ENCODE peak calls at places on chromosomes 3 and 15, in seven cellular contexts. S is lower lobe of right lung, O is progenitor cell of endocrine pancreas, P is AG04450, J is MM.1S, Z is fibroblast of mammary gland, M is HCT116. K is an unnamed sample.

GRCh38 chr15:77064539-77065308 is 6.2 kb downstream of the TSPAN3 start:
- DNase-seq in S (no peak), O (no peak), P (no peak), J (no peak), Z (peak; percentile 73), M (no peak), K (no peak)

GRCh38 chr15:52567886-52568568 is 803 bp downstream of the ARPP19 start:
- DNase-seq in S (peak; percentile 53), O (peak; percentile 21), P (no peak), J (peak; percentile 46), Z (peak; percentile 35), M (peak; percentile 8), K (no peak)

GRCh38 chr15:33738941-33739664 is 229.2 kb upstream of the CHRM5 start:
- DNase-seq in S (no peak), O (no peak), P (no peak), J (no peak), Z (no peak), M (no peak), K (no peak)

GRCh38 chr15:51938286-51938685 is 33.3 kb downstream of the LEO1 start:
- DNase-seq in S (no peak), O (no peak), P (no peak), J (no peak), Z (no peak), M (no peak), K (no peak)

GRCh38 chr3:39384665-39385000 is 1.5 kb downstream of the SLC25A38 start:
- DNase-seq in S (no peak), O (no peak), P (no peak), J (no peak), Z (no peak), M (no peak), K (no peak)

GRCh38 chr3:172869797-172870518 is 119.4 kb downstream of the ECT2 start:
- DNase-seq in S (no peak), O (no peak), P (no peak), J (no peak), Z (no peak), M (no peak), K (no peak)

GRCh38 chr3:94612631-94613030 is 549.8 kb downstream of the NSUN3 start:
- DNase-seq in S (no peak), O (no peak), P (no peak), J (no peak), Z (no peak), M (no peak), K (no peak)

GRCh38 chr3:30282052-30282708 is 324.2 kb upstream of the TGFBR2 start:
- DNase-seq in S (no peak), O (no peak), P (peak; percentile 51), J (no peak), Z (peak; percentile 93), M (peak; percentile 91), K (peak; percentile 23)

GRCh38 chr15:93333826-93334225 is 244.8 kb upstream of the RGMA start:
- DNase-seq in S (no peak), O (no peak), P (no peak), J (no peak), Z (no peak), M (no peak), K (no peak)

GRCh38 chr3:120428904-120429303 is 21.9 kb downstream of the FSTL1 start:
- DNase-seq in S (no peak), O (no peak), P (no peak), J (no peak), Z (no peak), M (no peak), K (no peak)

GRCh38 chr3:46293991-46294833 is 52.0 kb downstream of the CCR3 start:
- DNase-seq in S (no peak), O (no peak), P (no peak), J (peak; percentile 81), Z (no peak), M (no peak), K (no peak)

GRCh38 chr15:64023215-64023614 is 23.1 kb downstream of the DAPK2 start:
- DNase-seq in S (no peak), O (no peak), P (no peak), J (no peak), Z (no peak), M (no peak), K (no peak)

GRCh38 chr3:46076606-46077005 is 49.3 kb upstream of the XCR1 start:
- DNase-seq in S (no peak), O (no peak), P (no peak), J (peak; percentile 72), Z (peak; percentile 34), M (no peak), K (no peak)

GRCh38 chr3:135503429-135504083 is 462.0 kb upstream of the PPP2R3A start:
- DNase-seq in S (peak; percentile 55), O (peak; percentile 73), P (peak; percentile 23), J (peak; percentile 78), Z (peak; percentile 70), M (peak; percentile 28), K (peak; percentile 50)

GRCh38 chr3:16993227-16993626 is 108.5 kb downstream of the PLCL2 start:
- DNase-seq in S (no peak), O (no peak), P (no peak), J (no peak), Z (peak; percentile 81), M (no peak), K (no peak)

GRCh38 chr15:71800835-71801745 is 9.3 kb upstream of the NR2E3 start:
- DNase-seq in S (no peak), O (peak; percentile 49), P (peak; percentile 67), J (peak; percentile 53), Z (peak; percentile 76), M (peak; percentile 56), K (peak; percentile 56)

GRCh38 chr3:8420613-8421012 is 81.0 kb upstream of the LMCD1 start:
- DNase-seq in S (no peak), O (no peak), P (no peak), J (no peak), Z (no peak), M (no peak), K (no peak)

GRCh38 chr3:197083486-197083885 is 53.9 kb upstream of the MELTF start:
- DNase-seq in S (no peak), O (no peak), P (peak; percentile 29), J (no peak), Z (peak; percentile 90), M (no peak), K (peak; percentile 7)

DNA sequence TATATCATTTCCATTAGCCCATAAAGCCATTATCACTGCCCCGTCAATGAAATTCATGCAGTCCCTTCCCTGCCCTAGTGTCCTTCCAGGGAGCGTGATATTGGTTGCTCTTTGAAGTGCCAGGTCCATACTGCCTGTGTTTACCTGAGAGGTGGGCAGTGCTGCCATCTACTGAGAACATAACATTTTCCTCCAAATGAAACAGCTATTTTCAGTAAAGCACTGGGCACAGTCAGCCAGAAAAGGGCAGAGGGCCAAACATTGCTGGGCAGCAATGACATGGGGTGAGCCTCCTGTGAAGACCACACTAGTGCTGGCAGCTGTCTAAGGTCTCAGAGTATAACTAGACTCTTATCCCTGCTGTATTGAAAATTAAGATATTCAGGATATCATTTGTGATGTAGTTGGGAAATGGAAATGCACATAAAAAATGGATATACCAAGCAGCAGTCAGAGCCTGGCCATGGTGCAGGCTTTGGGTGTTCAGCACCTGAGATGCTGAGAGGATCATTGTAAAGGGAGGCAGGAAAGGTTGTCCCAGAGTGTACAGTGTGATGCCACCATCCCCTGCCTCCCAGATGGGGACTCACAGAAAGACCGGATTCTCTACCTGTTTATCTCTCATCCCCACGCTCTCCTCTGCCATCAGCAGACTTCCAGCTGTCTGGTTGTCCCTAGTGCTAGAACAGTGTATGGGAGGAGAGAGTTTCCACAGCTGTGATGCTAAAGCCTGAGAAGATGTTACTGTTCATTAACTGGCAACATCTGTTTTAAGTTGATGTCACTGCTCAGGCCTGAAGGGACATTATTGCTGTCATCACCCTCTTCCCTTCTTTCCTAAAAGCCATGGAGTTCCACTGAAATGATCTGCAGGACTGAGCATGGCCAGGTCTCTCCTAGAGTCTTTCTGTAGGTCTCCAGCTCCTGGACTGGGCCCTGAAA is 108.8 kb downstream of the ARNT2 start:
- DNase-seq in S (no peak), O (no peak), P (no peak), J (peak; percentile 21), Z (peak; percentile 56), M (peak; percentile 6), K (no peak)
- TF ChIP-seq CTCF in S (no peak), O (no peak), P (peak; percentile 1), J (peak; percentile 24), Z (peak; percentile 18), M (peak; percentile 38), K (peak; percentile 11)

GRCh38 chr3:126083913-126084514 is at the start of gene SLC41A3:
- DNase-seq in S (peak; percentile 93), O (peak; percentile 77), P (peak; percentile 27), J (peak; percentile 91), Z (peak; percentile 62), M (peak; percentile 50), K (peak; percentile 47)
- TF ChIP-seq CTCF in S (peak; percentile 54), O (peak; percentile 60), P (peak; percentile 55), J (peak; percentile 48), Z (no peak), M (no peak), K (peak; percentile 46)

DNA sequence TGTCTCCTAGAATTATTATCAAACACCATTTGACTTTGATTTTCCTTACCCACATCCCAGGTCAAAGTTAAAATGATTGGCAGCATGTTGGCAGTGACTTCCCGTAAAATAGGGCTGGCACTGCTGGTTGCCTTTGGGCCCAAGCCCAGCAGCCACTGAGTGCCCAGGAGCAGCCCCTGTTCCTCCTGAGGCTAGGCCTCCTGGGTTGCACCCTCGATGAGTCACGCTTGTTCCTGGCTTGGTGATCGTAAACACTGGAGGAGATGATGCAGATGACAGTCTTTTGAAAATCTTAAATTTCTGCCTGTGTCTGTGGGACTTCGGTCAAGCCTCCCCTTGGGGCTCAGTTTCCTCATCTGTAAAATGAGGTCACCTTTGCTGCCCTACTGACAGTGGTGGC is 290.0 kb downstream of the TLE3 start:
- DNase-seq in S (peak; percentile 64), O (no peak), P (no peak), J (no peak), Z (peak; percentile 19), M (peak; percentile 8), K (no peak)
- TF ChIP-seq CTCF in S (no peak), O (no peak), P (no peak), J (no peak), Z (no peak), M (no peak), K (no peak)

GRCh38 chr15:56247266-56247665 is 3.6 kb upstream of the RFX7 start:
- DNase-seq in S (no peak), O (no peak), P (no peak), J (no peak), Z (no peak), M (no peak), K (no peak)

GRCh38 chr15:56251315-56252091 is 7.8 kb upstream of the RFX7 start:
- DNase-seq in S (no peak), O (no peak), P (no peak), J (no peak), Z (no peak), M (no peak), K (no peak)

GRCh38 chr15:56250626-56251025 is 6.9 kb upstream of the RFX7 start:
- DNase-seq in S (no peak), O (no peak), P (no peak), J (no peak), Z (no peak), M (no peak), K (no peak)

GRCh38 chr15:56248276-56248675 is 4.6 kb upstream of the RFX7 start:
- DNase-seq in S (no peak), O (no peak), P (no peak), J (no peak), Z (no peak), M (no peak), K (no peak)

DNA sequence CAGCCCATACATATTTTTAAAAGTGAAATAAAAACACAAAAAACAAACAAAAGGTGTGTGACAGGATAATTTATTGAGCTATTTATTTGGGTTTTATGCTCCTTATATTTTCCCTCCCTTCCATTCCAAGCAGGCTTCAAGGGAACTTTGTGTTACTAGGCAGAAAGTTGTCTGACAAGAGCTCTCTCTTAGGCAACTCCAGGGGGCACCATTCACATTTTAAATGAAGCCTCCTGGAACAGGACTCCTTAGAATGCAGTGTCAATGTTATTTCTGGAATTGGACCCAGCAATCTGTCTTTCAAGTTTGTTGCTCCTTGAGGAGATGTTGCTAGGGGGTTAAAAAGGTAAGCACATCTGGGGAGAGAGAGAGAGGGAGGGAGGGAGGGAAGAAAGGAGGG is 5.4 kb upstream of the RFX7 start:
- DNase-seq in S (no peak), O (no peak), P (no peak), J (peak; percentile 57), Z (peak; percentile 79), M (peak; percentile 59), K (no peak)
- TF ChIP-seq CTCF in S (peak; percentile 17), O (peak; percentile 44), P (peak; percentile 41), J (peak; percentile 63), Z (peak; percentile 54), M (peak; percentile 62), K (peak; percentile 18)

K was measured in AG09319.